ENCODE peak calls at places on chromosome 5, in six cellular contexts. O is substantia nigra; X is activated naive CD4-positive, alpha-beta T cell treated with anti-CD3 and anti-CD28 coated beads, Interleukin-2, amount 50 U/mL, for 16 hours; D is T-helper 1 cell; B is activated naive CD8-positive, alpha-beta T cell treated with anti-CD3 and anti-CD28 coated beads, Interleukin-2, amount 50 U/mL, for 24 hours; N is heart right ventricle. G is an unnamed sample.

GRCh38 chr5:111829701-111830100 is 72.7 kb upstream of the NREP start:
- DNase-seq in D (no peak), N (no peak), B (no peak), X (no peak), O (no peak), G (no peak)

GRCh38 chr5:58497956-58498942 is 7.0 kb downstream of the GAPT start:
- DNase-seq in B (no peak), O (peak), N (peak), X (no peak), D (no peak), G (peak)

GRCh38 chr5:126138475-126139005 is 284.7 kb upstream of the GRAMD2B start:
- DNase-seq in D (no peak), X (no peak), B (no peak), O (no peak), N (no peak), G (no peak)

GRCh38 chr5:143311428-143311827 is 92.1 kb downstream of the NR3C1 start:
- DNase-seq in B (no peak), N (no peak), O (no peak), D (no peak), X (no peak), G (no peak)

GRCh38 chr5:683619-684481 is 9.3 kb downstream of the TPPP start:
- DNase-seq in N (no peak), X (peak), O (no peak), B (no peak), D (no peak), G (no peak)

GRCh38 chr5:151757233-151758140 is 944 bp downstream of the ATOX1 start:
- DNase-seq in D (no peak), B (no peak), X (peak), N (no peak), O (no peak), G (no peak)

GRCh38 chr5:35617435-35618296 is at the start of gene SPEF2:
- DNase-seq in N (peak), X (peak), B (peak), D (peak), O (peak), G (peak)

GRCh38 chr5:135697959-135698345 is 119.2 kb upstream of the CXCL14 start:
- DNase-seq in O (no peak), D (no peak), B (no peak), N (no peak), X (no peak), G (no peak)

GRCh38 chr5:52791366-52791765 is 3.6 kb downstream of the ITGA1 start:
- DNase-seq in O (no peak), X (no peak), D (no peak), N (no peak), B (no peak), G (no peak)

GRCh38 chr5:119529811-119530210 is 77.5 kb downstream of the HSD17B4 start:
- DNase-seq in D (no peak), X (no peak), B (no peak), N (no peak), O (no peak), G (no peak)

GRCh38 chr5:129951039-129951438 is 46.8 kb downstream of the CHSY3 start:
- DNase-seq in X (no peak), N (no peak), D (no peak), B (no peak), O (no peak), G (no peak)

GRCh38 chr5:56123531-56124243 is 109.4 kb downstream of the ANKRD55 start:
- DNase-seq in X (no peak), D (no peak), B (no peak), N (peak), O (no peak), G (no peak)

GRCh38 chr5:18334949-18335348 is 700.7 kb downstream of the TAF11L14 start:
- DNase-seq in N (no peak), B (no peak), O (no peak), D (no peak), X (no peak), G (no peak)

GRCh38 chr5:171681667-171682066 is 104.0 kb upstream of the SMIM23 start:
- DNase-seq in X (no peak), D (no peak), N (no peak), O (no peak), B (no peak), G (no peak)

GRCh38 chr5:130514984-130515690 is 610.9 kb downstream of the CHSY3 start:
- DNase-seq in D (no peak), N (no peak), X (no peak), B (no peak), O (no peak), G (no peak)

GRCh38 chr5:119344231-119344630 is 11.6 kb upstream of the TNFAIP8 start:
- DNase-seq in O (no peak), X (no peak), N (no peak), D (no peak), B (no peak), G (no peak)

GRCh38 chr5:143279698-143280097 is 123.8 kb downstream of the NR3C1 start:
- DNase-seq in O (no peak), D (no peak), N (no peak), B (no peak), X (no peak), G (no peak)

GRCh38 chr5:153504726-153505125 is 14.3 kb downstream of the GRIA1 start:
- DNase-seq in B (no peak), D (no peak), O (no peak), X (no peak), N (no peak), G (no peak)

GRCh38 chr5:124236366-124237231 is 509.8 kb downstream of the ZNF608 start:
- DNase-seq in O (no peak), N (no peak), X (no peak), B (no peak), D (no peak), G (no peak)

GRCh38 chr5:6676702-6677101 is 36.5 kb upstream of the TENT4A start:
- DNase-seq in O (no peak), D (no peak), N (no peak), B (no peak), X (no peak), G (no peak)

GRCh38 chr5:38450627-38451371 is 105.6 kb downstream of the LIFR start:
- DNase-seq in B (no peak), X (no peak), N (no peak), O (no peak), D (no peak), G (no peak)

GRCh38 chr5:133978943-133979342 is 10.5 kb upstream of the C5orf15 start:
- DNase-seq in D (no peak), N (no peak), O (no peak), X (no peak), B (no peak), G (no peak)

GRCh38 chr5:132674671-132675506 is 1.1 kb downstream of the IL4 start:
- DNase-seq in B (no peak), X (no peak), O (no peak), D (no peak), N (no peak), G (no peak)

GRCh38 chr5:96243203-96243602 is 189.8 kb downstream of the PCSK1 start:
- DNase-seq in X (no peak), B (no peak), N (no peak), O (no peak), D (no peak), G (no peak)

GRCh38 chr5:170597109-170597741 is 93.4 kb downstream of the KCNIP1 start:
- DNase-seq in D (no peak), B (peak), O (no peak), X (no peak), N (no peak), G (no peak)

GRCh38 chr5:159899067-159900049 is 16.9 kb upstream of the ADRA1B start:
- DNase-seq in D (no peak), X (no peak), B (no peak), O (no peak), N (no peak), G (no peak)

GRCh38 chr5:134911285-134912215 is 6.6 kb downstream of the PCBD2 start:
- DNase-seq in N (no peak), O (no peak), X (no peak), D (no peak), B (no peak), G (no peak)

GRCh38 chr5:115983519-115983918 is 21.2 kb downstream of the LVRN start:
- DNase-seq in N (no peak), B (no peak), O (no peak), X (no peak), D (no peak), G (no peak)

GRCh38 chr5:100539519-100539918 is 4.3 kb downstream of the FAM174A start:
- DNase-seq in X (no peak), B (no peak), N (no peak), D (no peak), O (no peak), G (no peak)

GRCh38 chr5:68329554-68329953 is 114.0 kb downstream of the PIK3R1 start:
- DNase-seq in N (no peak), X (no peak), D (no peak), B (no peak), O (no peak), G (no peak)

GRCh38 chr5:168163966-168164365 is 127.5 kb upstream of the WWC1 start:
- DNase-seq in X (no peak), B (no peak), N (no peak), D (no peak), O (no peak), G (no peak)

GRCh38 chr5:52799358-52799982 is 11.8 kb downstream of the ITGA1 start:
- DNase-seq in B (peak), D (peak), O (peak), N (peak), X (no peak), G (no peak)

GRCh38 chr5:74432240-74432639 is 208.3 kb downstream of the ENC1 start:
- DNase-seq in N (no peak), B (no peak), D (no peak), O (no peak), X (no peak), G (no peak)

GRCh38 chr5:107557051-107557658 is 113.6 kb downstream of the EFNA5 start:
- DNase-seq in B (no peak), X (no peak), D (no peak), O (no peak), N (peak), G (no peak)

G was measured in anterior cingulate cortex.